ENCODE peak calls at places on chromosomes 6 and 20, in seven cellular contexts. J is CD8-positive, alpha-beta memory T cell; X is T1000; T is KBM-7; K is heart right ventricle; I is effector CD4-positive, alpha-beta T cell; N is ovary. Z is an unnamed sample.

GRCh38 chr20:32207626-32208498 is at the start of the genes PLAGL2 and POFUT1:
- DNase-seq in J (peak; percentile 83), X (peak; percentile 65), T (peak; percentile 86), K (peak; percentile 91), I (peak; percentile 81), N (peak; percentile 87), Z (peak; percentile 93)

GRCh38 chr20:63898882-63899558 is 4.1 kb downstream of the DNAJC5 start:
- DNase-seq in J (no peak), X (no peak), T (peak; percentile 36), K (no peak), I (no peak), N (no peak), Z (no peak)

GRCh38 chr6:137875606-137876005 is 8.5 kb downstream of the TNFAIP3 start:
- DNase-seq in J (no peak), X (no peak), T (no peak), K (no peak), I (no peak), N (no peak), Z (no peak)

GRCh38 chr6:14702678-14703077 is 543.2 kb upstream of the JARID2 start:
- DNase-seq in J (no peak), X (no peak), T (no peak), K (no peak), I (no peak), N (no peak), Z (no peak)

GRCh38 chr6:4972438-4972837 is 31.4 kb downstream of the RPP40 start:
- DNase-seq in J (no peak), X (no peak), T (no peak), K (no peak), I (no peak), N (no peak), Z (no peak)

GRCh38 chr20:24658920-24659660 is 189.7 kb downstream of the SYNDIG1 start:
- DNase-seq in J (no peak), X (no peak), T (no peak), K (peak; percentile 31), I (no peak), N (no peak), Z (no peak)

GRCh38 chr20:36866681-36867485 is 9.1 kb upstream of the TLDC2 start:
- DNase-seq in J (no peak), X (no peak), T (no peak), K (no peak), I (no peak), N (no peak), Z (no peak)

GRCh38 chr6:116561377-116562018 is 7.9 kb downstream of the CALHM4 start:
- DNase-seq in J (peak; percentile 57), X (peak; percentile 48), T (peak; percentile 83), K (peak; percentile 64), I (peak; percentile 54), N (peak; percentile 59), Z (peak; percentile 75)

GRCh38 chr20:17571153-17571527 is 1.3 kb downstream of the DSTN start:
- DNase-seq in J (no peak), X (no peak), T (no peak), K (no peak), I (no peak), N (no peak), Z (no peak)

Z was measured in DND-41.